ENCODE peak calls at places on chromosomes 2 and 18, in eight cellular contexts. J is NCI-H187; H is Peyer's patch; B is HT1080; A is lung; U is SK-MEL-5; G is activated CD4-positive, CD25-positive, alpha-beta regulatory T cell treated with anti-CD3 and anti-CD28 coated beads, Interleukin-2, amount 50 U/mL, for 16 hours; V is activated B cell treated with CpG ODN at 0.5 μM for 24 hours. F is an unnamed sample.

GRCh38 chr2:53131416-53131815 is 636.2 kb upstream of the CHAC2 start:
- DNase-seq in J (no peak), H (no peak), B (peak), A (no peak), U (no peak), G (no peak), V (no peak), F (peak)

GRCh38 chr2:169759987-169760386 is 26.4 kb downstream of the KLHL23 start:
- DNase-seq in J (no peak), H (no peak), B (no peak), A (no peak), U (no peak), G (no peak), V (no peak), F (no peak)

GRCh38 chr2:183162362-183162761 is 38.1 kb downstream of the NUP35 start:
- DNase-seq in J (no peak), H (no peak), B (peak), A (no peak), U (no peak), G (no peak), V (no peak), F (peak)

GRCh38 chr2:12688898-12689297 is 27.8 kb upstream of the TRIB2 start:
- DNase-seq in J (no peak), H (no peak), B (no peak), A (no peak), U (no peak), G (no peak), V (no peak), F (no peak)

GRCh38 chr2:160295519-160296231 is 95.6 kb upstream of the ITGB6 start:
- DNase-seq in J (no peak), H (no peak), B (no peak), A (no peak), U (no peak), G (no peak), V (no peak), F (no peak)

GRCh38 chr2:27199241-27199640 is 12.6 kb upstream of the ATRAID start:
- DNase-seq in J (no peak), H (peak), B (no peak), A (no peak), U (no peak), G (no peak), V (no peak), F (no peak)

GRCh38 chr2:25586726-25587144 is 86.6 kb downstream of the DTNB start:
- DNase-seq in J (no peak), H (no peak), B (no peak), A (no peak), U (no peak), G (no peak), V (no peak), F (no peak)

GRCh38 chr2:25062461-25062860 is 20.6 kb downstream of the EFR3B start:
- DNase-seq in J (no peak), H (no peak), B (no peak), A (no peak), U (peak), G (no peak), V (no peak), F (no peak)

GRCh38 chr2:122884889-122885288 is 1129.4 kb downstream of the TSN start:
- DNase-seq in J (no peak), H (no peak), B (no peak), A (no peak), U (no peak), G (no peak), V (no peak), F (no peak)

GRCh38 chr2:234335676-234336228 is 161.1 kb downstream of the ARL4C start:
- DNase-seq in J (no peak), H (peak), B (no peak), A (peak), U (peak), G (no peak), V (no peak), F (peak)

GRCh38 chr2:75605770-75606535 is 40.6 kb upstream of the MRPL19 start:
- DNase-seq in J (no peak), H (peak), B (peak), A (peak), U (peak), G (no peak), V (no peak), F (peak)

GRCh38 chr2:176140520-176141317 is 10.6 kb upstream of the HOXD4 start:
- DNase-seq in J (peak), H (peak), B (peak), A (peak), U (peak), G (peak), V (peak), F (peak)

GRCh38 chr2:84160461-84160860 is 298.6 kb downstream of the SUCLG1 start:
- DNase-seq in J (no peak), H (no peak), B (no peak), A (no peak), U (no peak), G (no peak), V (no peak), F (no peak)

GRCh38 chr2:222960126-222960525 is 91.9 kb upstream of the KCNE4 start:
- DNase-seq in J (no peak), H (no peak), B (no peak), A (no peak), U (no peak), G (no peak), V (no peak), F (peak)

GRCh38 chr2:136362676-136363390 is 244.9 kb upstream of the CXCR4 start:
- DNase-seq in J (no peak), H (no peak), B (peak), A (peak), U (no peak), G (no peak), V (no peak), F (no peak)

GRCh38 chr2:168821992-168822391 is 19.6 kb downstream of the NOSTRIN start:
- DNase-seq in J (no peak), H (no peak), B (no peak), A (no peak), U (no peak), G (no peak), V (no peak), F (no peak)

GRCh38 chr2:163123526-163123925 is 285.0 kb upstream of the KCNH7 start:
- DNase-seq in J (no peak), H (no peak), B (no peak), A (no peak), U (no peak), G (no peak), V (no peak), F (no peak)

GRCh38 chr2:212777020-212777491 is 238.5 kb upstream of the ERBB4 start:
- DNase-seq in J (no peak), H (no peak), B (peak), A (no peak), U (peak), G (no peak), V (no peak), F (peak)

GRCh38 chr18:47260138-47260923 is 8.9 kb upstream of the SKOR2 start:
- DNase-seq in J (no peak), H (no peak), B (peak), A (peak), U (peak), G (no peak), V (no peak), F (no peak)

GRCh38 chr18:52422985-52423601 is 83.1 kb downstream of the DCC start:
- DNase-seq in J (peak), H (no peak), B (peak), A (no peak), U (peak), G (no peak), V (no peak), F (no peak)

GRCh38 chr2:161237397-161238263 is 70.6 kb upstream of the PSMD14 start:
- DNase-seq in J (peak), H (peak), B (no peak), A (no peak), U (no peak), G (peak), V (no peak), F (no peak)

GRCh38 chr2:224966663-224967062 is 75.6 kb downstream of the DOCK10 start:
- DNase-seq in J (no peak), H (no peak), B (no peak), A (no peak), U (no peak), G (no peak), V (no peak), F (no peak)

GRCh38 chr18:39959839-39960238 is 1995.2 kb upstream of the PIK3C3 start:
- DNase-seq in J (no peak), H (no peak), B (peak), A (no peak), U (no peak), G (no peak), V (no peak), F (no peak)

GRCh38 chr18:8615397-8616025 is 6.3 kb downstream of the RAB12 start:
- DNase-seq in J (peak), H (no peak), B (peak), A (no peak), U (no peak), G (no peak), V (no peak), F (peak)

GRCh38 chr2:163756588-163756987 is 20.8 kb upstream of the FIGN start:
- DNase-seq in J (no peak), H (no peak), B (no peak), A (no peak), U (no peak), G (no peak), V (no peak), F (no peak)

GRCh38 chr2:120686511-120687168 is 49.0 kb upstream of the GLI2 start:
- DNase-seq in J (no peak), H (no peak), B (no peak), A (no peak), U (no peak), G (no peak), V (no peak), F (no peak)

GRCh38 chr2:51013870-51014526 is 17.9 kb downstream of the NRXN1 start:
- DNase-seq in J (no peak), H (no peak), B (no peak), A (no peak), U (no peak), G (no peak), V (no peak), F (no peak)

GRCh38 chr2:9846554-9846953 is 3.3 kb downstream of the TAF1B start:
- DNase-seq in J (no peak), H (no peak), B (no peak), A (no peak), U (no peak), G (no peak), V (no peak), F (no peak)

GRCh38 chr2:8451273-8451672 is 230.6 kb upstream of the ID2 start:
- DNase-seq in J (no peak), H (no peak), B (no peak), A (no peak), U (peak), G (no peak), V (no peak), F (no peak)

GRCh38 chr18:34707670-34708069 is 2.4 kb upstream of the DTNA start:
- DNase-seq in J (peak), H (peak), B (peak), A (peak), U (peak), G (no peak), V (no peak), F (peak)

GRCh38 chr2:43129676-43130547 is 96.5 kb downstream of the ZFP36L2 start:
- DNase-seq in J (no peak), H (peak), B (no peak), A (no peak), U (no peak), G (no peak), V (no peak), F (no peak)

GRCh38 chr2:70570041-70570661 is 16.5 kb upstream of the TGFA start:
- DNase-seq in J (no peak), H (no peak), B (peak), A (no peak), U (no peak), G (no peak), V (no peak), F (peak)

GRCh38 chr18:47603158-47603557 is 327.3 kb downstream of the SMAD2 start:
- DNase-seq in J (no peak), H (no peak), B (no peak), A (no peak), U (no peak), G (no peak), V (no peak), F (no peak)

GRCh38 chr2:135096665-135097446 is 44.8 kb downstream of the RAB3GAP1 start:
- DNase-seq in J (no peak), H (no peak), B (no peak), A (no peak), U (no peak), G (no peak), V (no peak), F (no peak)

GRCh38 chr2:229350117-229350805 is 79.2 kb upstream of the PID1 start:
- DNase-seq in J (no peak), H (no peak), B (no peak), A (no peak), U (no peak), G (no peak), V (no peak), F (no peak)